ENCODE peak calls at places on chromosome 1, in seven cellular contexts. Y, A, J, N, P, X and U are unnamed samples.

GRCh38 chr1:167416506-167416905 is 101.8 kb downstream of the CD247 start:
- DNase-seq in A (no peak), N (no peak), X (no peak), P (no peak), J (no peak), Y (no peak), U (no peak)

GRCh38 chr1:54342306-54342705 is 63.9 kb downstream of the SSBP3 start:
- DNase-seq in J (no peak), N (no peak), A (no peak), Y (no peak), X (no peak), P (no peak), U (no peak)

GRCh38 chr1:164510435-164510834 is 48.5 kb upstream of the PBX1 start:
- DNase-seq in Y (peak), X (no peak), J (no peak), P (no peak), A (peak), N (no peak), U (no peak)

GRCh38 chr1:77416692-77417450 is 135.1 kb downstream of the AK5 start:
- DNase-seq in N (no peak), J (no peak), Y (peak), A (peak), P (no peak), X (peak), U (no peak)

GRCh38 chr1:204075116-204075636 is 2.3 kb downstream of the SOX13 start:
- DNase-seq in Y (peak), J (no peak), P (no peak), A (no peak), X (no peak), N (no peak), U (no peak)

GRCh38 chr1:210558302-210558701 is 229.6 kb downstream of the HHAT start:
- DNase-seq in Y (no peak), P (no peak), N (no peak), X (no peak), J (no peak), A (no peak), U (no peak)

GRCh38 chr1:182817802-182818201 is 21.3 kb upstream of the DHX9 start:
- DNase-seq in Y (no peak), X (no peak), N (no peak), A (no peak), J (no peak), P (no peak), U (no peak)

GRCh38 chr1:65449214-65449823 is 28.9 kb downstream of the LEPR start:
- DNase-seq in P (no peak), A (no peak), J (no peak), Y (no peak), N (no peak), X (no peak), U (no peak)

GRCh38 chr1:226641671-226642231 is 93.2 kb downstream of the STUM start:
- DNase-seq in P (no peak), Y (no peak), A (no peak), N (no peak), J (no peak), X (no peak), U (no peak)